ENCODE peak calls at places on chromosomes 4 and X, in eight cellular contexts. N is stimulated activated CD4-positive, alpha-beta T cell treated with anti-CD3 and anti-CD28 coated beads, Interleukin-1b, Interleukin-23, amount 100 ng/mL, for 24 hours; S is AML-193; K is GM12865; Q is Caki2; Y is activated CD8-positive, alpha-beta T cell treated with anti-CD3 and anti-CD28 coated beads, Interleukin-2, amount 10 ng/mL, durations not matched to agents 7 days and 5 days; O is right cardiac atrium; T is H54. H is an unnamed sample.

GRCh38 chr4:19429684-19430083 is 822.0 kb upstream of the SLIT2 start:
- DNase-seq in T (no peak), Q (no peak), S (no peak), K (no peak), N (no peak), O (no peak), Y (no peak), H (no peak)

GRCh38 chr4:20368926-20369325 is 117.2 kb downstream of the SLIT2 start:
- DNase-seq in T (no peak), Y (no peak), S (no peak), O (no peak), N (no peak), Q (no peak), K (no peak), H (no peak)

GRCh38 chr4:20512053-20512810 is 188.0 kb upstream of the PACRGL start:
- DNase-seq in N (no peak), Q (no peak), Y (no peak), K (no peak), T (no peak), O (peak), S (no peak), H (no peak)

GRCh38 chr4:111562811-111563210 is 582.4 kb upstream of the FAM241A start:
- DNase-seq in Y (no peak), S (no peak), Q (no peak), N (no peak), T (no peak), K (no peak), O (no peak), H (no peak)

GRCh38 chrX:30215357-30215843 is at the start of gene MAGEB2:
- DNase-seq in Y (no peak), N (no peak), S (no peak), K (no peak), O (no peak), T (no peak), Q (no peak), H (no peak)

GRCh38 chrX:107551546-107551945 is 76.8 kb upstream of the PRPS1 start:
- DNase-seq in K (no peak), Q (no peak), N (no peak), O (no peak), S (no peak), Y (no peak), T (no peak), H (no peak)

GRCh38 chr4:24328711-24329110 is 255.6 kb downstream of the DHX15 start:
- DNase-seq in Y (no peak), T (no peak), N (no peak), O (no peak), Q (no peak), S (no peak), K (no peak), H (no peak)

GRCh38 chr4:56990109-56990508 is 11.4 kb downstream of the POLR2B start:
- DNase-seq in K (no peak), N (no peak), S (no peak), Y (no peak), Q (no peak), O (no peak), T (no peak), H (no peak)

GRCh38 chr4:185682236-185682635 is 129.8 kb downstream of the SORBS2 start:
- DNase-seq in K (no peak), S (no peak), T (peak), Y (no peak), O (no peak), N (no peak), Q (peak), H (no peak)

GRCh38 chr4:145937990-145938611 is 522 bp downstream of the ZNF827 start:
- DNase-seq in Y (peak), O (peak), S (no peak), Q (peak), T (no peak), K (peak), N (peak), H (no peak)

GRCh38 chrX:83416273-83416672 is 91.8 kb upstream of the POU3F4 start:
- DNase-seq in K (no peak), N (no peak), O (no peak), T (no peak), Y (no peak), S (no peak), Q (no peak), H (no peak)

GRCh38 chrX:132092439-132093065 is 35.3 kb downstream of the FRMD7 start:
- DNase-seq in Y (peak), T (peak), S (peak), Q (no peak), N (peak), K (peak), O (peak), H (no peak)

GRCh38 chr4:15901996-15902395 is 36.5 kb downstream of the FGFBP1 start:
- DNase-seq in N (no peak), T (no peak), Q (no peak), K (peak), Y (no peak), S (peak), O (no peak), H (no peak)

GRCh38 chr4:170580651-170581050 is 490.9 kb upstream of the AADAT start:
- DNase-seq in Q (no peak), K (no peak), T (no peak), N (no peak), S (no peak), O (no peak), Y (no peak), H (no peak)

GRCh38 chrX:37817579-37817978 is 29.8 kb downstream of the DYNLT3 start:
- DNase-seq in S (no peak), Y (no peak), O (no peak), K (peak), N (no peak), T (no peak), Q (no peak), H (no peak)

GRCh38 chr4:185775792-185776555 is 36.0 kb downstream of the SORBS2 start:
- DNase-seq in T (no peak), O (no peak), S (no peak), Q (no peak), Y (no peak), K (no peak), N (no peak), H (no peak)

GRCh38 chr4:185201983-185202962 is 1.5 kb downstream of the CFAP97 start:
- DNase-seq in S (peak), Y (peak), O (no peak), Q (no peak), T (no peak), N (peak), K (peak), H (no peak)

GRCh38 chr4:60313616-60314015 is 886.5 kb upstream of the ADGRL3 start:
- DNase-seq in O (no peak), S (no peak), N (no peak), Y (no peak), T (no peak), Q (no peak), K (no peak), H (no peak)

GRCh38 chr4:174521800-174522182 is 497 bp downstream of the HPGD start:
- DNase-seq in Q (peak), K (no peak), Y (peak), S (no peak), N (no peak), T (no peak), O (no peak), H (no peak)

GRCh38 chr4:154854362-154854761 is 73.3 kb downstream of the RBM46 start:
- DNase-seq in N (no peak), Q (no peak), T (no peak), S (no peak), O (no peak), Y (no peak), K (no peak), H (no peak)

GRCh38 chr4:184318852-184319251 is 101.2 kb upstream of the ENPP6 start:
- DNase-seq in Y (peak), Q (no peak), S (no peak), T (no peak), N (no peak), O (no peak), K (no peak), H (no peak)

GRCh38 chr4:99610605-99611172 is 36.1 kb downstream of the MTTP start:
- DNase-seq in Q (no peak), T (no peak), K (no peak), S (no peak), O (peak), N (no peak), Y (no peak), H (no peak)

GRCh38 chr4:170589597-170590191 is 499.9 kb upstream of the AADAT start:
- DNase-seq in Q (peak), K (peak), S (peak), Y (no peak), O (no peak), N (no peak), T (no peak), H (no peak)

GRCh38 chr4:138439143-138439581 is 197.0 kb upstream of the SLC7A11 start:
- DNase-seq in Q (no peak), S (no peak), Y (no peak), N (no peak), T (no peak), O (no peak), K (no peak), H (no peak)

GRCh38 chrX:30702736-30703135 is 49.5 kb downstream of the GK start:
- DNase-seq in Q (no peak), S (no peak), N (no peak), Y (no peak), O (no peak), T (no peak), K (no peak), H (no peak)

GRCh38 chrX:85611926-85612325 is 232.5 kb upstream of the POF1B start:
- DNase-seq in O (no peak), S (peak), K (no peak), Y (no peak), N (no peak), T (no peak), Q (peak), H (no peak)

GRCh38 chr4:169008478-169008877 is 1.6 kb downstream of the CBR4 start:
- DNase-seq in O (no peak), Y (no peak), S (no peak), T (no peak), N (no peak), K (no peak), Q (no peak), H (no peak)

GRCh38 chrX:110866421-110866820 is 70.8 kb upstream of the CHRDL1 start:
- DNase-seq in S (no peak), O (no peak), T (no peak), Q (no peak), N (no peak), K (no peak), Y (no peak), H (no peak)

GRCh38 chr4:14254252-14254651 is 626.7 kb upstream of the BOD1L1 start:
- DNase-seq in Y (no peak), T (no peak), S (peak), O (peak), Q (no peak), K (peak), N (no peak), H (no peak)

GRCh38 chrX:68841251-68842049 is 12.6 kb downstream of the EFNB1 start:
- DNase-seq in S (no peak), Y (no peak), O (no peak), Q (no peak), N (no peak), T (no peak), K (no peak), H (no peak)

GRCh38 chrX:131816551-131817136 is 206.5 kb upstream of the STK26 start:
- DNase-seq in N (peak), O (peak), S (peak), T (no peak), K (peak), Q (no peak), Y (peak), H (peak)

GRCh38 chrX:31543565-31544125 is 471.8 kb upstream of the FTHL17 start:
- DNase-seq in O (no peak), Q (no peak), Y (no peak), S (no peak), T (no peak), K (no peak), N (no peak), H (no peak)